ENCODE peak calls at places on chromosome 2, in ten cellular contexts. S, I, L, H, X, Q, E, K, J and Y are unnamed samples.

GRCh38 chr2:42547446-42548295 is 20.8 kb upstream of the MTA3 start:
- DNase-seq in S (no peak), I (no peak), L (no peak), H (no peak), X (no peak), Q (no peak), E (no peak), K (no peak), J (no peak), Y (no peak)

GRCh38 chr2:232897386-232897970 is 27.4 kb downstream of the SNORC start:
- DNase-seq in S (no peak), I (no peak), L (no peak), H (no peak), X (no peak), Q (peak; percentile 54), E (no peak), K (no peak), J (no peak), Y (no peak)

GRCh38 chr2:37156071-37156856 is 516 bp downstream of the EIF2AK2 start:
- DNase-seq in S (peak; percentile 0), I (peak; percentile 78), L (no peak), H (peak; percentile 69), X (peak; percentile 59), Q (peak; percentile 81), E (peak; percentile 55), K (peak; percentile 51), J (peak; percentile 61), Y (peak; percentile 92)

GRCh38 chr2:111633643-111634042 is 250.3 kb downstream of the ANAPC1 start:
- DNase-seq in S (no peak), I (no peak), L (no peak), H (no peak), X (no peak), Q (no peak), E (no peak), K (no peak), J (no peak), Y (no peak)

GRCh38 chr2:109376115-109376514 is 237.7 kb downstream of the SEPTIN10 start:
- DNase-seq in S (no peak), I (no peak), L (no peak), H (peak; percentile 38), X (no peak), Q (peak; percentile 53), E (no peak), K (no peak), J (peak; percentile 41), Y (peak; percentile 90)

GRCh38 chr2:241967096-241967495 is 97.6 kb downstream of the RTP5 start:
- DNase-seq in S (no peak), I (no peak), L (no peak), H (no peak), X (no peak), Q (no peak), E (no peak), K (no peak), J (no peak), Y (no peak)

GRCh38 chr2:145874466-145874865 is 1354.5 kb upstream of the ZEB2 start:
- DNase-seq in S (no peak), I (peak; percentile 21), L (no peak), H (peak; percentile 20), X (no peak), Q (no peak), E (no peak), K (no peak), J (peak; percentile 45), Y (peak; percentile 86)

GRCh38 chr2:25711641-25712369 is 38.4 kb upstream of the DTNB start:
- DNase-seq in S (no peak), I (no peak), L (no peak), H (no peak), X (no peak), Q (no peak), E (no peak), K (no peak), J (no peak), Y (peak; percentile 69)

GRCh38 chr2:1455466-1455865 is 42.2 kb downstream of the TPO start:
- DNase-seq in S (no peak), I (no peak), L (peak; percentile 38), H (no peak), X (no peak), Q (no peak), E (no peak), K (peak; percentile 40), J (peak; percentile 54), Y (no peak)

GRCh38 chr2:80529466-80530165 is 225.1 kb upstream of the LRRTM1 start:
- DNase-seq in S (no peak), I (no peak), L (no peak), H (no peak), X (no peak), Q (no peak), E (no peak), K (no peak), J (no peak), Y (no peak)

GRCh38 chr2:172102159-172102857 is 392 bp downstream of the DLX2 start:
- DNase-seq in S (no peak), I (no peak), L (peak; percentile 56), H (peak; percentile 76), X (peak; percentile 49), Q (peak; percentile 78), E (no peak), K (peak; percentile 36), J (peak; percentile 83), Y (peak; percentile 97)

GRCh38 chr2:226273440-226273839 is 526.2 kb downstream of the IRS1 start:
- DNase-seq in S (no peak), I (no peak), L (no peak), H (peak; percentile 7), X (no peak), Q (no peak), E (no peak), K (no peak), J (no peak), Y (no peak)

GRCh38 chr2:218421027-218421426 is 2.1 kb downstream of the VIL1 start:
- DNase-seq in S (no peak), I (no peak), L (no peak), H (no peak), X (no peak), Q (no peak), E (no peak), K (no peak), J (no peak), Y (peak; percentile 45)

GRCh38 chr2:58047969-58048368 is 1.4 kb downstream of the VRK2 start:
- DNase-seq in S (no peak), I (no peak), L (no peak), H (no peak), X (no peak), Q (no peak), E (no peak), K (peak; percentile 7), J (no peak), Y (no peak)

GRCh38 chr2:48527211-48527880 is 2.6 kb upstream of the STON1 start:
- DNase-seq in S (no peak), I (no peak), L (no peak), H (no peak), X (no peak), Q (no peak), E (no peak), K (no peak), J (no peak), Y (no peak)

GRCh38 chr2:222672068-222672401 is 577 bp downstream of the MOGAT1 start:
- DNase-seq in S (no peak), I (no peak), L (no peak), H (no peak), X (no peak), Q (no peak), E (no peak), K (no peak), J (no peak), Y (no peak)

GRCh38 chr2:237904806-237905599 is 45.6 kb downstream of the RAMP1 start:
- DNase-seq in S (no peak), I (peak; percentile 79), L (no peak), H (peak; percentile 91), X (peak; percentile 32), Q (peak; percentile 94), E (peak; percentile 51), K (no peak), J (peak; percentile 59), Y (peak; percentile 95)

GRCh38 chr2:21422050-21422449 is 298.3 kb downstream of the TDRD15 start:
- DNase-seq in S (no peak), I (no peak), L (no peak), H (peak; percentile 26), X (peak; percentile 32), Q (no peak), E (no peak), K (peak; percentile 58), J (no peak), Y (no peak)

GRCh38 chr2:118539290-118539689 is 308.2 kb downstream of the EN1 start:
- DNase-seq in S (no peak), I (peak; percentile 26), L (no peak), H (peak; percentile 11), X (peak; percentile 8), Q (no peak), E (peak; percentile 4), K (peak; percentile 43), J (peak; percentile 28), Y (no peak)

GRCh38 chr2:241615522-241616052 is 21.4 kb downstream of the THAP4 start:
- DNase-seq in S (no peak), I (no peak), L (no peak), H (no peak), X (no peak), Q (no peak), E (no peak), K (no peak), J (no peak), Y (no peak)